ENCODE peak calls at places on chromosomes 1 and 21, in seven cellular contexts. M is activated CD4-positive, alpha-beta T cell treated with anti-CD3 and anti-CD28 coated beads for 48 hours; H is mucosa of descending colon; G is astrocyte of the spinal cord; P is bronchial epithelial cell; E is anterior cingulate cortex; X is HEK293T. Y is an unnamed sample.

GRCh38 chr21:38380391-38381137 is 117.7 kb downstream of the ERG start:
- DNase-seq in M (no peak), H (no peak), G (peak; percentile 13), P (peak; percentile 21), E (no peak), X (no peak), Y (no peak)

GRCh38 chr1:185337221-185337620 is 20.2 kb upstream of the IVNS1ABP start:
- DNase-seq in M (no peak), H (no peak), G (peak; percentile 40), P (peak; percentile 47), E (no peak), X (no peak), Y (no peak)

GRCh38 chr1:39525366-39526165 is 34.1 kb downstream of the BMP8A start:
- DNase-seq in M (peak; percentile 44), H (no peak), G (no peak), P (no peak), E (no peak), X (no peak), Y (no peak)

GRCh38 chr1:202233171-202233570 is 39.6 kb downstream of the LGR6 start:
- DNase-seq in M (no peak), H (no peak), G (no peak), P (no peak), E (no peak), X (no peak), Y (no peak)

GRCh38 chr1:114597949-114598348 is 16.5 kb upstream of the BCAS2 start:
- DNase-seq in M (no peak), H (no peak), G (no peak), P (peak; percentile 32), E (no peak), X (no peak), Y (no peak)

GRCh38 chr1:55217226-55217996 is 2.2 kb upstream of the USP24 start:
- DNase-seq in M (no peak), H (no peak), G (no peak), P (no peak), E (no peak), X (no peak), Y (no peak)

GRCh38 chr1:93878501-93878888 is 511 bp downstream of the DNTTIP2 start:
- DNase-seq in M (peak; percentile 75), H (peak; percentile 75), G (peak; percentile 6), P (peak; percentile 72), E (no peak), X (peak; percentile 41), Y (peak; percentile 13)

GRCh38 chr21:39503138-39503762 is 51.5 kb downstream of the SH3BGR start:
- DNase-seq in M (no peak), H (no peak), G (no peak), P (no peak), E (no peak), X (no peak), Y (no peak)

GRCh38 chr1:160741597-160742348 is 2.7 kb downstream of the SLAMF7 start:
- DNase-seq in M (no peak), H (no peak), G (no peak), P (no peak), E (no peak), X (no peak), Y (no peak)

GRCh38 chr1:234866007-234866866 is 256.3 kb upstream of the IRF2BP2 start:
- DNase-seq in M (peak; percentile 19), H (no peak), G (peak; percentile 76), P (peak; percentile 71), E (no peak), X (no peak), Y (no peak)

GRCh38 chr1:183757061-183757460 is 47.9 kb upstream of the RGL1 start:
- DNase-seq in M (no peak), H (no peak), G (peak; percentile 77), P (peak; percentile 77), E (no peak), X (no peak), Y (no peak)

GRCh38 chr1:216500273-216500967 is 77.2 kb upstream of the USH2A start:
- DNase-seq in M (no peak), H (no peak), G (no peak), P (no peak), E (no peak), X (no peak), Y (no peak)

GRCh38 chr1:98045211-98046030 is 124.6 kb upstream of the DPYD start:
- DNase-seq in M (peak; percentile 6), H (peak; percentile 39), G (peak; percentile 66), P (peak; percentile 39), E (no peak), X (no peak), Y (no peak)

GRCh38 chr1:85148524-85149250 is 52.1 kb downstream of the SYDE2 start:
- DNase-seq in M (peak; percentile 27), H (no peak), G (peak; percentile 39), P (no peak), E (no peak), X (no peak), Y (no peak)

GRCh38 chr1:67945733-67946374 is 104.6 kb downstream of the DIRAS3 start:
- DNase-seq in M (no peak), H (no peak), G (peak; percentile 20), P (no peak), E (no peak), X (no peak), Y (peak; percentile 52)

GRCh38 chr1:116203192-116203723 is 92.1 kb downstream of the MAB21L3 start:
- DNase-seq in M (no peak), H (no peak), G (no peak), P (peak; percentile 3), E (no peak), X (no peak), Y (no peak)

GRCh38 chr21:33881689-33882440 is 33.7 kb downstream of the ATP5PO start:
- DNase-seq in M (no peak), H (no peak), G (peak; percentile 63), P (no peak), E (no peak), X (no peak), Y (no peak)

GRCh38 chr1:28374297-28374696 is 4.8 kb downstream of the PHACTR4 start:
- DNase-seq in M (no peak), H (no peak), G (peak; percentile 69), P (peak; percentile 90), E (no peak), X (no peak), Y (no peak)

GRCh38 chr1:106268070-106268469 is 788.4 kb upstream of the PRMT6 start:
- DNase-seq in M (no peak), H (no peak), G (peak; percentile 13), P (peak; percentile 37), E (no peak), X (peak; percentile 40), Y (no peak)

GRCh38 chr1:101073836-101074235 is 48.3 kb upstream of the DPH5 start:
- DNase-seq in M (no peak), H (no peak), G (no peak), P (no peak), E (no peak), X (no peak), Y (no peak)

GRCh38 chr21:24223625-24224024 is 1383.7 kb downstream of the MRPL39 start:
- DNase-seq in M (no peak), H (no peak), G (peak; percentile 2), P (peak; percentile 65), E (no peak), X (no peak), Y (no peak)

GRCh38 chr1:218426343-218426657 is 81.2 kb downstream of the TGFB2 start:
- DNase-seq in M (no peak), H (no peak), G (peak; percentile 44), P (peak; percentile 81), E (no peak), X (no peak), Y (peak; percentile 66)

GRCh38 chr1:26109229-26110164 is 2.1 kb upstream of the PDIK1L start:
- DNase-seq in M (no peak), H (no peak), G (no peak), P (no peak), E (no peak), X (no peak), Y (no peak)

GRCh38 chr1:43303477-43304286 is 2.9 kb downstream of the TIE1 start:
- DNase-seq in M (no peak), H (peak; percentile 21), G (no peak), P (no peak), E (no peak), X (no peak), Y (no peak)

GRCh38 chr1:156281281-156282142 is 1.1 kb downstream of the SMG5 start:
- DNase-seq in M (peak; percentile 73), H (no peak), G (peak; percentile 17), P (peak; percentile 61), E (no peak), X (peak; percentile 43), Y (no peak)

GRCh38 chr1:199040499-199040898 is 401.7 kb downstream of the PTPRC start:
- DNase-seq in M (no peak), H (no peak), G (no peak), P (no peak), E (no peak), X (no peak), Y (no peak)

GRCh38 chr1:229249854-229250644 is 20.9 kb upstream of the RAB4A start:
- DNase-seq in M (no peak), H (no peak), G (no peak), P (no peak), E (no peak), X (no peak), Y (no peak)

GRCh38 chr1:232226197-232226681 is 403.7 kb downstream of the SIPA1L2 start:
- DNase-seq in M (peak; percentile 37), H (no peak), G (peak; percentile 72), P (peak; percentile 71), E (no peak), X (no peak), Y (no peak)

GRCh38 chr1:231636157-231636556 is 9.6 kb downstream of the DISC1 start:
- DNase-seq in M (no peak), H (no peak), G (peak; percentile 65), P (peak; percentile 60), E (no peak), X (no peak), Y (peak; percentile 37)

GRCh38 chr1:185533596-185533995 is 200.6 kb upstream of the HMCN1 start:
- DNase-seq in M (no peak), H (no peak), G (no peak), P (no peak), E (no peak), X (no peak), Y (no peak)

GRCh38 chr1:97209381-97209780 is 487.8 kb downstream of the PTBP2 start:
- DNase-seq in M (no peak), H (no peak), G (no peak), P (peak; percentile 60), E (no peak), X (no peak), Y (no peak)

GRCh38 chr1:229952670-229953520 is 114.1 kb upstream of the GALNT2 start:
- DNase-seq in M (no peak), H (no peak), G (peak; percentile 49), P (peak; percentile 28), E (no peak), X (no peak), Y (no peak)

GRCh38 chr1:183584155-183584554 is 6.1 kb downstream of the NCF2 start:
- DNase-seq in M (no peak), H (no peak), G (no peak), P (no peak), E (no peak), X (no peak), Y (no peak)

GRCh38 chr21:16455978-16456377 is 726.2 kb downstream of the USP25 start:
- DNase-seq in M (no peak), H (no peak), G (peak; percentile 62), P (no peak), E (peak; percentile 1), X (no peak), Y (no peak)

GRCh38 chr1:19661721-19662228 is 2.9 kb upstream of the HTR6 start:
- DNase-seq in M (peak; percentile 64), H (no peak), G (peak; percentile 66), P (peak; percentile 46), E (no peak), X (no peak), Y (no peak)

GRCh38 chr21:45583831-45584509 is 41.7 kb upstream of the SLC19A1 start:
- DNase-seq in M (no peak), H (no peak), G (no peak), P (no peak), E (no peak), X (no peak), Y (no peak)

GRCh38 chr1:8091691-8092090 is 65.6 kb upstream of the ERRFI1 start:
- DNase-seq in M (no peak), H (no peak), G (peak; percentile 45), P (no peak), E (no peak), X (no peak), Y (no peak)

GRCh38 chr21:41061701-41062100 is 106.3 kb upstream of the BACE2 start:
- DNase-seq in M (no peak), H (no peak), G (no peak), P (no peak), E (no peak), X (no peak), Y (no peak)

Y was measured in ovary.